ENCODE peak calls at places on chromosomes 5 and 9, in eight cellular contexts. V is NCI-H1105, E is epithelial cell of proximal tubule, O is uterus, W is GM23248, R is foreskin melanocyte, D is amygdala, S is T-helper 2 cell. N is an unnamed sample.
A peak's percentile ranks its signal among the peaks of the same experiment; 100 is the strongest.

GRCh38 chr5:10701567-10702039 is 59.4 kb downstream of the DAP start:
- DNase-seq in V (peak; percentile 9), E (no peak), O (peak; percentile 47), W (peak; percentile 65), R (peak; percentile 23), D (no peak), S (no peak), N (no peak)

GRCh38 chr9:136844766-136845464 is 2.6 kb downstream of the AJM1 start:
- DNase-seq in V (no peak), E (no peak), O (no peak), W (no peak), R (no peak), D (no peak), S (no peak), N (no peak)

GRCh38 chr5:108637110-108637509 is 110.6 kb upstream of the FER start:
- DNase-seq in V (no peak), E (no peak), O (no peak), W (peak; percentile 76), R (no peak), D (no peak), S (no peak), N (no peak)

GRCh38 chr5:151023651-151024050 is 3.3 kb downstream of the GPX3 start:
- DNase-seq in V (no peak), E (no peak), O (peak; percentile 69), W (peak; percentile 38), R (no peak), D (no peak), S (no peak), N (no peak)

GRCh38 chr5:68593211-68593701 is 377.7 kb downstream of the PIK3R1 start:
- DNase-seq in V (no peak), E (no peak), O (no peak), W (no peak), R (no peak), D (no peak), S (no peak), N (no peak)

GRCh38 chr9:117535439-117535838 is 120.6 kb upstream of the ASTN2 start:
- DNase-seq in V (no peak), E (no peak), O (no peak), W (no peak), R (no peak), D (no peak), S (no peak), N (no peak)

GRCh38 chr5:151620463-151620844 is 29.3 kb upstream of the FAT2 start:
- DNase-seq in V (no peak), E (no peak), O (no peak), W (no peak), R (no peak), D (no peak), S (no peak), N (no peak)

GRCh38 chr5:36392818-36393217 is 91.1 kb upstream of the RANBP3L start:
- DNase-seq in V (no peak), E (no peak), O (peak; percentile 23), W (peak; percentile 89), R (no peak), D (no peak), S (no peak), N (no peak)

GRCh38 chr5:157965040-157965439 is 106.1 kb upstream of the CLINT1 start:
- DNase-seq in V (no peak), E (no peak), O (no peak), W (no peak), R (no peak), D (no peak), S (no peak), N (no peak)

GRCh38 chr9:36995927-36996471 is 38.1 kb downstream of the PAX5 start:
- DNase-seq in V (peak; percentile 30), E (no peak), O (no peak), W (peak; percentile 70), R (peak; percentile 8), D (no peak), S (peak; percentile 35), N (no peak)

GRCh38 chr9:34451135-34451534 is 7.2 kb downstream of the FAM219A start:
- DNase-seq in V (no peak), E (no peak), O (no peak), W (no peak), R (no peak), D (no peak), S (no peak), N (no peak)

GRCh38 chr5:90479611-90480385 is 5.1 kb downstream of the POLR3G start:
- DNase-seq in V (no peak), E (no peak), O (no peak), W (peak; percentile 58), R (peak; percentile 27), D (no peak), S (no peak), N (no peak)

GRCh38 chr9:37324261-37324683 is 98.2 kb upstream of the GRHPR start:
- DNase-seq in V (no peak), E (no peak), O (no peak), W (no peak), R (no peak), D (no peak), S (no peak), N (no peak)

GRCh38 chr5:82886911-82887310 is 190.3 kb downstream of the TMEM167A start:
- DNase-seq in V (no peak), E (peak; percentile 61), O (no peak), W (peak; percentile 4), R (no peak), D (no peak), S (no peak), N (no peak)

GRCh38 chr5:175410926-175411325 is 33.1 kb downstream of the DRD1 start:
- DNase-seq in V (no peak), E (no peak), O (no peak), W (no peak), R (no peak), D (no peak), S (no peak), N (no peak)

GRCh38 chr9:6993531-6993930 is 235.8 kb downstream of the KDM4C start:
- DNase-seq in V (no peak), E (no peak), O (no peak), W (no peak), R (no peak), D (no peak), S (no peak), N (no peak)

GRCh38 chr5:169265888-169266287 is 35.1 kb downstream of the SLIT3 start:
- DNase-seq in V (no peak), E (no peak), O (no peak), W (peak; percentile 34), R (no peak), D (no peak), S (no peak), N (no peak)

GRCh38 chr5:172632346-172633092 is 8.5 kb upstream of the NEURL1B start:
- DNase-seq in V (no peak), E (no peak), O (no peak), W (no peak), R (no peak), D (no peak), S (no peak), N (no peak)

GRCh38 chr5:51278458-51279049 is 104.7 kb upstream of the ISL1 start:
- DNase-seq in V (no peak), E (no peak), O (no peak), W (no peak), R (no peak), D (no peak), S (no peak), N (no peak)

GRCh38 chr5:76426391-76426802 is 23.3 kb downstream of the IQGAP2 start:
- DNase-seq in V (no peak), E (no peak), O (no peak), W (no peak), R (no peak), D (no peak), S (no peak), N (no peak)

GRCh38 chr9:126095546-126096190 is 231.0 kb upstream of the MVB12B start:
- DNase-seq in V (no peak), E (no peak), O (no peak), W (no peak), R (no peak), D (no peak), S (no peak), N (no peak)

GRCh38 chr5:67474597-67475238 is 278.1 kb upstream of the CD180 start:
- DNase-seq in V (no peak), E (no peak), O (no peak), W (no peak), R (no peak), D (no peak), S (no peak), N (no peak)

GRCh38 chr9:38137342-38137741 is 68.3 kb upstream of the SHB start:
- DNase-seq in V (no peak), E (no peak), O (no peak), W (no peak), R (no peak), D (no peak), S (no peak), N (no peak)

GRCh38 chr5:105762728-105763127 is 1908.0 kb downstream of the EFNA5 start:
- DNase-seq in V (no peak), E (no peak), O (no peak), W (no peak), R (no peak), D (no peak), S (no peak), N (no peak)

GRCh38 chr5:147887925-147888324 is 9.4 kb downstream of the SCGB3A2 start:
- DNase-seq in V (no peak), E (no peak), O (no peak), W (peak; percentile 24), R (no peak), D (no peak), S (no peak), N (no peak)

GRCh38 chr5:180495292-180495691 is 1.1 kb downstream of the CNOT6 start:
- DNase-seq in V (no peak), E (no peak), O (no peak), W (peak; percentile 24), R (no peak), D (no peak), S (no peak), N (no peak)

GRCh38 chr5:78287833-78288232 is 6.7 kb downstream of the AP3B1 start:
- DNase-seq in V (no peak), E (peak; percentile 36), O (no peak), W (peak; percentile 94), R (peak; percentile 28), D (no peak), S (no peak), N (no peak)

GRCh38 chr5:159478950-159479349 is 148.7 kb upstream of the IL12B start:
- DNase-seq in V (no peak), E (no peak), O (no peak), W (no peak), R (no peak), D (no peak), S (no peak), N (no peak)

GRCh38 chr5:123371575-123372179 is 51.5 kb downstream of the CEP120 start:
- DNase-seq in V (no peak), E (no peak), O (peak; percentile 20), W (peak; percentile 49), R (peak; percentile 12), D (no peak), S (no peak), N (no peak)

GRCh38 chr9:115717711-115718173 is 435.8 kb upstream of the PAPPA start:
- DNase-seq in V (no peak), E (no peak), O (no peak), W (peak; percentile 40), R (no peak), D (no peak), S (no peak), N (no peak)

N was measured in caudate nucleus.